ENCODE peak calls at places on chromosomes 4 and X, in seven cellular contexts. One of them, this sample, is unnamed.
A peak's percentile ranks its signal among the peaks of the same experiment; 100 is the strongest.

GRCh38 chr4:7354937-7355336 is 79.8 kb downstream of the PSAPL1 start:
- DNase-seq in osteocyte: no peak
- DNase-seq in NCI-H1105: no peak
- DNase-seq in AG09309: no peak
- DNase-seq in RKO: no peak
- DNase-seq in AG08395: peak; percentile 50
- DNase-seq in NCI-H146: no peak
- DNase-seq in this sample: peak; percentile 17

GRCh38 chr4:77465271-77465670 is 140.3 kb upstream of the CXCL13 start:
- DNase-seq in NCI-H1105: no peak
- DNase-seq in RKO: no peak
- DNase-seq in NCI-H146: no peak
- DNase-seq in AG08395: peak; percentile 40
- DNase-seq in osteocyte: no peak
- DNase-seq in AG09309: no peak
- DNase-seq in this sample: peak; percentile 13

GRCh38 chr4:96698891-96699290 is 859.0 kb downstream of the PDHA2 start:
- DNase-seq in NCI-H146: no peak
- DNase-seq in NCI-H1105: no peak
- DNase-seq in AG08395: no peak
- DNase-seq in AG09309: no peak
- DNase-seq in RKO: no peak
- DNase-seq in osteocyte: no peak
- DNase-seq in this sample: no peak

GRCh38 chr4:99404595-99405287 is 30.4 kb downstream of the ADH7 start:
- DNase-seq in osteocyte: no peak
- DNase-seq in NCI-H1105: no peak
- DNase-seq in AG09309: no peak
- DNase-seq in AG08395: peak; percentile 87
- DNase-seq in NCI-H146: no peak
- DNase-seq in RKO: peak; percentile 65
- DNase-seq in this sample: peak; percentile 65

GRCh38 chrX:111353810-111354209 is 58.2 kb downstream of the DCX start:
- DNase-seq in AG09309: no peak
- DNase-seq in NCI-H146: no peak
- DNase-seq in osteocyte: no peak
- DNase-seq in AG08395: no peak
- DNase-seq in NCI-H1105: no peak
- DNase-seq in RKO: no peak
- DNase-seq in this sample: no peak

GRCh38 chr4:117375101-117375500 is 289.7 kb upstream of the TRAM1L1 start:
- DNase-seq in RKO: no peak
- DNase-seq in AG08395: no peak
- DNase-seq in NCI-H1105: no peak
- DNase-seq in osteocyte: no peak
- DNase-seq in NCI-H146: no peak
- DNase-seq in AG09309: no peak
- DNase-seq in this sample: no peak

GRCh38 chrX:104659037-104659744 is 93.2 kb downstream of the IL1RAPL2 start:
- DNase-seq in NCI-H146: no peak
- DNase-seq in NCI-H1105: no peak
- DNase-seq in RKO: no peak
- DNase-seq in AG08395: no peak
- DNase-seq in AG09309: no peak
- DNase-seq in osteocyte: no peak
- DNase-seq in this sample: peak; percentile 4

GRCh38 chr4:157115613-157116340 is 39.8 kb downstream of the GLRB start:
- DNase-seq in AG08395: peak; percentile 63
- DNase-seq in RKO: peak; percentile 60
- DNase-seq in NCI-H146: no peak
- DNase-seq in AG09309: peak; percentile 41
- DNase-seq in osteocyte: no peak
- DNase-seq in NCI-H1105: no peak
- DNase-seq in this sample: no peak

GRCh38 chr4:48588230-48588943 is 98.3 kb downstream of the ZAR1 start:
- DNase-seq in NCI-H146: no peak
- DNase-seq in osteocyte: no peak
- DNase-seq in NCI-H1105: no peak
- DNase-seq in RKO: no peak
- DNase-seq in AG08395: no peak
- DNase-seq in AG09309: no peak
- DNase-seq in this sample: no peak

GRCh38 chrX:10570601-10571000 is 49.8 kb downstream of the MID1 start:
- DNase-seq in NCI-H1105: no peak
- DNase-seq in NCI-H146: no peak
- DNase-seq in RKO: no peak
- DNase-seq in AG08395: no peak
- DNase-seq in osteocyte: no peak
- DNase-seq in AG09309: no peak
- DNase-seq in this sample: no peak

GRCh38 chrX:120457766-120458180 is 11.3 kb downstream of the LAMP2 start:
- DNase-seq in AG08395: peak; percentile 54
- DNase-seq in NCI-H1105: no peak
- DNase-seq in osteocyte: no peak
- DNase-seq in NCI-H146: no peak
- DNase-seq in AG09309: peak; percentile 67
- DNase-seq in RKO: no peak
- DNase-seq in this sample: peak; percentile 43

GRCh38 chr4:111031180-111031579 is 408.3 kb upstream of the PITX2 start:
- DNase-seq in osteocyte: no peak
- DNase-seq in AG09309: no peak
- DNase-seq in NCI-H146: no peak
- DNase-seq in AG08395: peak; percentile 33
- DNase-seq in RKO: peak; percentile 30
- DNase-seq in NCI-H1105: no peak
- DNase-seq in this sample: no peak

GRCh38 chrX:23493941-23494374 is 159.3 kb downstream of the PTCHD1 start:
- DNase-seq in AG08395: no peak
- DNase-seq in osteocyte: no peak
- DNase-seq in AG09309: no peak
- DNase-seq in NCI-H1105: no peak
- DNase-seq in RKO: peak; percentile 66
- DNase-seq in NCI-H146: no peak
- DNase-seq in this sample: no peak

GRCh38 chr4:140691369-140691768 is 64.8 kb downstream of the TBC1D9 start:
- DNase-seq in osteocyte: no peak
- DNase-seq in AG09309: no peak
- DNase-seq in NCI-H1105: no peak
- DNase-seq in NCI-H146: peak; percentile 28
- DNase-seq in AG08395: no peak
- DNase-seq in RKO: no peak
- DNase-seq in this sample: no peak

GRCh38 chrX:40174594-40175415 is 77.0 kb upstream of the BCOR start:
- DNase-seq in AG09309: no peak
- DNase-seq in osteocyte: no peak
- DNase-seq in AG08395: no peak
- DNase-seq in NCI-H146: peak; percentile 73
- DNase-seq in RKO: peak; percentile 59
- DNase-seq in NCI-H1105: peak; percentile 53
- DNase-seq in this sample: peak; percentile 24

GRCh38 chr4:79869597-79870336 is 203.3 kb downstream of the ANTXR2 start:
- DNase-seq in NCI-H1105: no peak
- DNase-seq in AG09309: no peak
- DNase-seq in RKO: no peak
- DNase-seq in AG08395: no peak
- DNase-seq in NCI-H146: no peak
- DNase-seq in osteocyte: no peak
- DNase-seq in this sample: no peak

GRCh38 chr4:57080781-57081650 is 29.2 kb downstream of the IGFBP7 start:
- DNase-seq in RKO: peak; percentile 12
- DNase-seq in AG08395: peak; percentile 86
- DNase-seq in NCI-H146: no peak
- DNase-seq in AG09309: peak; percentile 97
- DNase-seq in NCI-H1105: no peak
- DNase-seq in osteocyte: no peak
- DNase-seq in this sample: peak; percentile 70

GRCh38 chr4:100881283-100881682 is 363.5 kb upstream of the EMCN start:
- DNase-seq in NCI-H1105: no peak
- DNase-seq in RKO: no peak
- DNase-seq in osteocyte: no peak
- DNase-seq in AG09309: no peak
- DNase-seq in NCI-H146: no peak
- DNase-seq in AG08395: no peak
- DNase-seq in this sample: no peak

GRCh38 chrX:69158166-69159040 is 6.8 kb downstream of the PJA1 start:
- DNase-seq in AG08395: peak; percentile 40
- DNase-seq in osteocyte: peak; percentile 73
- DNase-seq in NCI-H1105: peak; percentile 78
- DNase-seq in RKO: peak; percentile 58
- DNase-seq in AG09309: no peak
- DNase-seq in NCI-H146: peak; percentile 50
- DNase-seq in this sample: peak; percentile 59

GRCh38 chr4:4812145-4812782 is 47.2 kb upstream of the MSX1 start:
- DNase-seq in RKO: no peak
- DNase-seq in AG09309: no peak
- DNase-seq in NCI-H146: no peak
- DNase-seq in AG08395: no peak
- DNase-seq in NCI-H1105: no peak
- DNase-seq in osteocyte: no peak
- DNase-seq in this sample: no peak

GRCh38 chr4:73193155-73193554 is 65.4 kb downstream of the ANKRD17 start:
- DNase-seq in AG08395: no peak
- DNase-seq in osteocyte: no peak
- DNase-seq in AG09309: no peak
- DNase-seq in RKO: no peak
- DNase-seq in NCI-H1105: no peak
- DNase-seq in NCI-H146: no peak
- DNase-seq in this sample: no peak

GRCh38 chr4:1027219-1027915 is 15.9 kb downstream of the FGFRL1 start:
- DNase-seq in NCI-H146: no peak
- DNase-seq in osteocyte: no peak
- DNase-seq in AG09309: no peak
- DNase-seq in NCI-H1105: no peak
- DNase-seq in RKO: no peak
- DNase-seq in AG08395: no peak
- DNase-seq in this sample: no peak

GRCh38 chrX:72030431-72030830 is 101.3 kb downstream of the RTL5 start:
- DNase-seq in AG08395: no peak
- DNase-seq in AG09309: no peak
- DNase-seq in NCI-H1105: no peak
- DNase-seq in RKO: no peak
- DNase-seq in NCI-H146: no peak
- DNase-seq in osteocyte: peak; percentile 19
- DNase-seq in this sample: no peak

GRCh38 chrX:43552703-43553102 is 103.4 kb upstream of the MAOA start:
- DNase-seq in AG08395: no peak
- DNase-seq in NCI-H146: no peak
- DNase-seq in NCI-H1105: no peak
- DNase-seq in osteocyte: no peak
- DNase-seq in RKO: no peak
- DNase-seq in AG09309: no peak
- DNase-seq in this sample: no peak

GRCh38 chrX:40244980-40245379 is 147.2 kb upstream of the BCOR start:
- DNase-seq in AG09309: no peak
- DNase-seq in RKO: no peak
- DNase-seq in AG08395: no peak
- DNase-seq in NCI-H1105: no peak
- DNase-seq in NCI-H146: peak; percentile 10
- DNase-seq in osteocyte: no peak
- DNase-seq in this sample: no peak

GRCh38 chr4:13349096-13349495 is 135.0 kb downstream of the RAB28 start:
- DNase-seq in NCI-H146: no peak
- DNase-seq in osteocyte: no peak
- DNase-seq in AG09309: no peak
- DNase-seq in AG08395: peak; percentile 73
- DNase-seq in RKO: no peak
- DNase-seq in NCI-H1105: no peak
- DNase-seq in this sample: no peak

GRCh38 chr4:10917475-10918103 is 233.0 kb upstream of the CLNK start:
- DNase-seq in RKO: no peak
- DNase-seq in AG08395: no peak
- DNase-seq in NCI-H1105: peak; percentile 77
- DNase-seq in NCI-H146: peak; percentile 93
- DNase-seq in AG09309: no peak
- DNase-seq in osteocyte: no peak
- DNase-seq in this sample: no peak

GRCh38 chrX:113929004-113929403 is 654.9 kb upstream of the HTR2C start:
- DNase-seq in osteocyte: no peak
- DNase-seq in AG09309: peak; percentile 10
- DNase-seq in NCI-H1105: peak; percentile 21
- DNase-seq in RKO: peak; percentile 69
- DNase-seq in NCI-H146: peak; percentile 18
- DNase-seq in AG08395: peak; percentile 35
- DNase-seq in this sample: peak; percentile 9

GRCh38 chr4:189771696-189772361 is 168.8 kb upstream of the FRG1 start:
- DNase-seq in AG09309: no peak
- DNase-seq in RKO: peak; percentile 34
- DNase-seq in osteocyte: no peak
- DNase-seq in NCI-H146: no peak
- DNase-seq in AG08395: no peak
- DNase-seq in NCI-H1105: no peak
- DNase-seq in this sample: no peak

GRCh38 chr4:33724685-33725084 is 2519.6 kb downstream of the ARAP2 start:
- DNase-seq in RKO: no peak
- DNase-seq in AG09309: no peak
- DNase-seq in AG08395: no peak
- DNase-seq in osteocyte: no peak
- DNase-seq in NCI-H1105: no peak
- DNase-seq in NCI-H146: no peak
- DNase-seq in this sample: no peak

GRCh38 chrX:11336201-11336600 is 43.0 kb downstream of the AMELX start:
- DNase-seq in NCI-H1105: no peak
- DNase-seq in AG08395: no peak
- DNase-seq in osteocyte: no peak
- DNase-seq in AG09309: no peak
- DNase-seq in RKO: no peak
- DNase-seq in NCI-H146: no peak
- DNase-seq in this sample: no peak

GRCh38 chrX:64427787-64428186 is 32.5 kb upstream of the MTMR8 start:
- DNase-seq in RKO: no peak
- DNase-seq in NCI-H1105: no peak
- DNase-seq in AG08395: no peak
- DNase-seq in NCI-H146: no peak
- DNase-seq in AG09309: no peak
- DNase-seq in osteocyte: no peak
- DNase-seq in this sample: no peak

GRCh38 chr4:59339631-59340030 is 1860.5 kb upstream of the ADGRL3 start:
- DNase-seq in osteocyte: no peak
- DNase-seq in NCI-H146: no peak
- DNase-seq in AG08395: no peak
- DNase-seq in AG09309: no peak
- DNase-seq in NCI-H1105: no peak
- DNase-seq in RKO: no peak
- DNase-seq in this sample: no peak

GRCh38 chr4:151730003-151730559 is 30.7 kb downstream of the GATB start:
- DNase-seq in osteocyte: no peak
- DNase-seq in NCI-H1105: no peak
- DNase-seq in AG08395: no peak
- DNase-seq in RKO: no peak
- DNase-seq in NCI-H146: no peak
- DNase-seq in AG09309: no peak
- DNase-seq in this sample: peak; percentile 32

GRCh38 chr4:43234626-43235025 is 342.1 kb downstream of the GRXCR1 start:
- DNase-seq in AG09309: no peak
- DNase-seq in RKO: no peak
- DNase-seq in AG08395: peak; percentile 6
- DNase-seq in NCI-H146: no peak
- DNase-seq in NCI-H1105: no peak
- DNase-seq in osteocyte: no peak
- DNase-seq in this sample: peak; percentile 5

GRCh38 chrX:69507500-69507789 is 3.3 kb downstream of the NALF2 start:
- DNase-seq in AG09309: no peak
- DNase-seq in RKO: no peak
- DNase-seq in osteocyte: peak; percentile 44
- DNase-seq in AG08395: no peak
- DNase-seq in NCI-H146: no peak
- DNase-seq in NCI-H1105: no peak
- DNase-seq in this sample: no peak

GRCh38 chr4:17545374-17546140 is 30.6 kb downstream of the CLRN2 start:
- DNase-seq in AG08395: no peak
- DNase-seq in NCI-H146: peak; percentile 62
- DNase-seq in NCI-H1105: no peak
- DNase-seq in osteocyte: no peak
- DNase-seq in RKO: no peak
- DNase-seq in AG09309: no peak
- DNase-seq in this sample: no peak

GRCh38 chr4:41454393-41454792 is 83.6 kb upstream of the LIMCH1 start:
- DNase-seq in AG09309: no peak
- DNase-seq in AG08395: no peak
- DNase-seq in NCI-H1105: no peak
- DNase-seq in NCI-H146: no peak
- DNase-seq in osteocyte: no peak
- DNase-seq in RKO: no peak
- DNase-seq in this sample: no peak